ENCODE peak calls at places on chromosome 10, in four cellular contexts. W, D, U and K are unnamed samples.

GRCh38 chr10:112927980-112928379 is 22.1 kb upstream of the TCF7L2 start:
- DNase-seq in W (no peak), D (no peak), U (no peak), K (no peak)

GRCh38 chr10:5582736-5583135 is 58.0 kb downstream of the CALML3 start:
- DNase-seq in W (no peak), D (no peak), U (peak; percentile 29), K (peak; percentile 53)

GRCh38 chr10:102831322-102832071 is 5.7 kb downstream of the CYP17A1 start:
- DNase-seq in W (no peak), D (no peak), U (no peak), K (no peak)

GRCh38 chr10:118595598-118596425 is at the start of gene PRLHR:
- DNase-seq in W (peak; percentile 84), D (peak; percentile 13), U (no peak), K (no peak)

GRCh38 chr10:116073025-116073424 is 200.0 kb downstream of the GFRA1 start:
- DNase-seq in W (no peak), D (no peak), U (no peak), K (no peak)

GRCh38 chr10:11358046-11358445 is 253.4 kb downstream of the USP6NL start:
- DNase-seq in W (no peak), D (no peak), U (no peak), K (no peak)

GRCh38 chr10:96287392-96288105 is 16.2 kb upstream of the BLNK start:
- DNase-seq in W (no peak), D (no peak), U (no peak), K (no peak)

GRCh38 chr10:21172774-21173432 is 275.8 kb upstream of the NEBL start:
- DNase-seq in W (peak; percentile 11), D (no peak), U (peak; percentile 71), K (peak; percentile 75)

GRCh38 chr10:71391701-71392100 is 5.0 kb upstream of the CDH23 start:
- DNase-seq in W (no peak), D (no peak), U (no peak), K (no peak)

GRCh38 chr10:122163182-122164027 is 107.7 kb upstream of the BTBD16 start:
- DNase-seq in W (peak; percentile 69), D (no peak), U (peak; percentile 64), K (peak; percentile 75)

DNA sequence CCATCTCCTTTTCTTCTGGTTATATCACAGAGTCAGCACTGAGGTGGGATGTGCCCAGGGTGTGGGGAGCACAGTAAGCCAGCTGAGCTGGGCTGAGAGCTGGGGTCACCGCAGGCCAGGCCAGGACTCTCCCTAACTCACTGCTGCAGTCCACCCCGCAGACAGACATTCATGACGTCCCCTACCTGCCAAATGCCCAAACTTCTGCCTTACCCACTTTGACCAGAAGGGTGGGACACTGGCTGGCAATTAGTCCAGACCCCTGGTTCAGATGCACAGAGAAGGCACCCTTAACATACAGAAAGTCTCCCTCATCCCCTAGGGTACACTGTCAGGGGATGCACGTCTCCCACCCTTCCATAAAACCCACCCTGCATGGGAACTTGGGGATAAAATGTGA is 2.1 kb downstream of the DRGX start:
- DNase-seq in W (no peak), D (no peak), U (no peak), K (no peak)
- TF ChIP-seq CTCF in W (peak; percentile 41), D (peak; percentile 3), U (no peak), K (no peak)

GRCh38 chr10:75924309-75924920 is 493.0 kb downstream of the LRMDA start:
- DNase-seq in W (no peak), D (no peak), U (no peak), K (no peak)

GRCh38 chr10:75929630-75930161 is 498.3 kb downstream of the LRMDA start:
- DNase-seq in W (no peak), D (no peak), U (no peak), K (no peak)

GRCh38 chr10:75922435-75922834 is 491.0 kb downstream of the LRMDA start:
- DNase-seq in W (no peak), D (no peak), U (no peak), K (no peak)

GRCh38 chr10:75925999-75926398 is 494.6 kb downstream of the LRMDA start:
- DNase-seq in W (no peak), D (no peak), U (no peak), K (no peak)

DNA sequence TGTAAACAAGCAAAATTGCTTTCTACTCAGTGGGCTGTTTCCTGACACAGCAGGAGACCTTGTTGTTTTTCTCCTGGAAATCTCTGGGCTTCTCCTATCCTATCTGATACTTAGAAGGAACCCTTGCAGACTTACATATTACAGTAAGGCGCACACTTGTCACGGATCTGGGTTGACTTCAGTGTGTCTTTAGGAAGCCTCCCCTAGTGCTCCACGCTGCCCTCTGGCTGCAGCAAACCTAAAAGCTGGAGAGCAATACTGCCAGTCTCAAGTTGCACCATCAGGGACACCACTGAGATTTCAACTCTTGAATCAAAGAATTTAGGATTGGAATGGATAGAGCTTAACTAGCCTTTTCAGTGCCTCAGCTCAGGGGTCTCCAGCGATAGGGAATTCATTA is 495.3 kb downstream of the LRMDA start:
- DNase-seq in W (no peak), D (peak; percentile 17), U (no peak), K (peak; percentile 71)
- TF ChIP-seq CTCF in W (no peak), D (no peak), U (no peak), K (no peak)

DNA sequence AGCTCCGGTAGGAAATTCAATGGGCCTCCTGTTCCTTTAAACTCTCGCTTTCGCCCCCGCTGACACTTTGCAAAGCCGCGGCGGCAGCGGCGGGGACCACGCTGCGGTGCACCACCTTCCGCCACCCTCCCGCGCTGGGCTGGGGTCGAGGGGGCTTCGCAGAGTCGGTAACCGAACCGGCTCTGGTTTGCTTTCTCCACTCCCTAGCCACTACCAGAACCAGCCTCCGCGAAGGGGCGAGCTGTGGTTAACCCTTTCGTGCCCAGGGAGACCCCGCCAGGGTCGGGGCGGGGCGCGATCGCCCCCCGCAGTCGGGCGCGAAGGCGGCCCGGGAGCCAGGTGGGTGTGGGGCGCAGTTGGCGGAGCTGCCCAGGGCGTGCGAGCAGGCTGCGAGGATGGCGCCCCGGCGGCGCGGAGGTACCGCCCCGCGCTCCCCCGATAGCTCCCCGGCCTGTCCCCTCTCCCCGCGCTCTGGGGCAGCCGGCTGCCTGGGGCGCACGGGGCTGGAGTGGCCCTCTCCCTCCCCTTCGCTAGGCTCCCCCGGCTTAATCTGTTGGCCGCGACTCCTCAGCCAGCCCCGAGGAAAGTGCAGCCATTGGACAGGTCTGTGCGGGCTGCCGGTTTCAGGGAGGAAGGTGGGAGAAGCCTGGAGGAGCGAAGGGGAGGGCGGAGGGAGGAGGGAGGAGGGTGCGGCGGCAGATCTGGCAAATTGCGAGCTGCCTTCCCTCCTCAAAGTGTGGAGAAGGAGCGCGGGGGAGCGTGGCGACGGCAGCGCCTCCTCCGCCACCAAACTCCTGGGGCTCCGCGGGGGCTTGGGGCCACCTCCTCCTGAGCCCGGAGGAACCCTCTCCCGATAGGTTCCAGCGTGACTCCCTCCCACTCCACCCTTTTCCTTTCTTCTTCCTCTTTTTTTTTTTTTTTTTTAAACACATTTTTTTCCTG is 483 bp upstream of the PLXDC2 start:
- DNase-seq in W (peak; percentile 75), D (peak; percentile 48), U (peak; percentile 89), K (peak; percentile 93)
- TF ChIP-seq CTCF in W (no peak), D (no peak), U (no peak), K (no peak)

DNA sequence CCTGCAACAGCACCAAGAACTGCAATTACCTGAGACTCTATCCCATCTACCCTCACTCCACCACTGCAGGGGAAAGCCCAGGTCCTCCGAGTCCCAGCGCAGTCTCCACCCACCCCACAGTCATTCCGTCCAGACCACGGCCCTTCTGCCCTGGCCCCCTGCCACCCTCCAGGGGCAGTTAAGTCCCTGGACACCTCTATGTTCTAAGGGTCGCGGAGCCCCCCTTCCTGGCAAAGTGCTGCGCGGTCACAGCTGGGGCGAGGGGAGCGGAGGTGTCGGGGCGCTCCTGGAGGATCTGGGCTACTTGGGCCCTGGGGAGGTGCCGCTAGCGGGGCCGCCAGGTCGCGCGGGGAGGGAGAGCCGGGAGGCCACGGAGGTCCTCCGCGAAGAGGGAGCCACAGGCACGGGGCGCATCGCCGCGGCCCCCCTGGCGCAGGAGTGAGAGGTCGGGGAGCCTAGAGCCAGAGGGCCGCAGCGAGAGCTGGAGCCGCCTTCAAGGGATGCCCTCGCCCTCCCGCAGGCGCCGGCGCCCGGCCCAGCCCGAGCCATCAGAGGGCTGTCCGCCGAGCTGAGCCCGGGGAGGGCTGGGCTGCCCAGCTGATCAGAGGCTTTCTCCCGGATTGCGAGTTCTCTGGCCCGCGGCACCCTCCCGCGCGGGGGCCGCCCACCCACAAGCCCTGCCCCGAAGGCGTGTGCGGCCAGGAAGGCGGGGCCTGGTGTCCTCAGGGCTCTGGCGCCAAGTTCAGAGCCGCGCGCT is 4.2 kb upstream of the ANTXRL start:
- DNase-seq in W (peak; percentile 40), D (peak; percentile 18), U (peak; percentile 90), K (peak; percentile 92)
- TF ChIP-seq CTCF in W (no peak), D (no peak), U (no peak), K (no peak)

GRCh38 chr10:14040787-14041631 is 289.7 kb downstream of the FRMD4A start:
- DNase-seq in W (no peak), D (no peak), U (no peak), K (no peak)

GRCh38 chr10:14036233-14036632 is 294.5 kb downstream of the FRMD4A start:
- DNase-seq in W (no peak), D (no peak), U (no peak), K (no peak)

GRCh38 chr10:14035506-14035905 is 295.2 kb downstream of the FRMD4A start:
- DNase-seq in W (no peak), D (no peak), U (no peak), K (no peak)

DNA sequence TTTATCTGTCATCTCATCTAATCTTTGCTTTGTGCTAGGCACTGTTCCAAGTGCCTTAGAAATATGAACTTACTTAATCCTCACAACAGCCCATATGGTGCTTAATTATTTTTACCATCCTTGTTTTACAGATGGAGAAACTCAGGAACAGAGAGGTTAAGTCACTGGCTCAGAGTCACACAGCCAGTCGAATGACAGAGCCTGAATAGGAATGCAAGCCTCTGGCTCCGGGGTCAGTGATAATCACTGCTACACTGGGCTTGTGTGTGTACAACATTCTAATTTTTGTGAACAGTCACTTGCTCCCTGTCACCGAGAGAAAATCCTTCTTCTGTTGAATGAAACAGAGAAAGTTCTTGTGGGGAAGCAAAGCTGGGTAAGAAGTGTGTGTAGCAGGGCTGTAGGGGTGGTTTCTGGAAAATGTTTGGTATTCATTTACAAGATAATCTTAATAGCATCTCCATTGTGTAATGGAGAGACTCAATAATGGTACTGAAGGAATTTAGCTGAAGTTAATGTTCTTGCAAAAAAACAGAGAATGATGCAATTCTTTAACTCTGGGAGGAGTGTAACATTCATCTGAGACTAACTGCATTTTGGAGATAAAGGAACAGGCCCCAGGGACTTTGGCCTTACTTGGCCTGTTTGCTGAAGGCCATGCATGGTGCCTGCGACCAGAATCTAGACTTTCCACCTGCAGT is 290.6 kb downstream of the FRMD4A start:
- DNase-seq in W (no peak), D (no peak), U (no peak), K (no peak)
- TF ChIP-seq CTCF in W (no peak), D (no peak), U (no peak), K (no peak)

GRCh38 chr10:35481421-35481820 is 123.7 kb upstream of the GJD4 start:
- DNase-seq in W (no peak), D (no peak), U (no peak), K (no peak)

GRCh38 chr10:35480150-35480549 is 125.0 kb upstream of the GJD4 start:
- DNase-seq in W (no peak), D (no peak), U (no peak), K (no peak)
- TF ChIP-seq CTCF in W (no peak), D (peak; percentile 14), U (no peak), K (no peak)

GRCh38 chr10:92183199-92183598 is 107.7 kb downstream of the CPEB3 start:
- DNase-seq in W (no peak), D (no peak), U (no peak), K (no peak)

GRCh38 chr10:92180326-92180881 is 110.5 kb downstream of the CPEB3 start:
- DNase-seq in W (no peak), D (no peak), U (no peak), K (no peak)

GRCh38 chr10:92177546-92177945 is 113.3 kb downstream of the CPEB3 start:
- DNase-seq in W (no peak), D (no peak), U (no peak), K (no peak)

GRCh38 chr10:92184977-92185376 is 105.9 kb downstream of the CPEB3 start:
- DNase-seq in W (no peak), D (no peak), U (no peak), K (no peak)

GRCh38 chr10:92181575-92181974 is 109.3 kb downstream of the CPEB3 start:
- DNase-seq in W (no peak), D (peak; percentile 1), U (no peak), K (no peak)
- TF ChIP-seq CTCF in W (peak; percentile 52), D (peak; percentile 29), U (peak; percentile 21), K (no peak)